ENCODE peak calls at places on chromosomes 2 and 18, in five cellular contexts. One of them, this sample, is unnamed.

GRCh38 chr2:159084395-159085370 is 116.2 kb downstream of the TANC1 start:
- DNase-seq in CD8-positive, alpha-beta memory T cell: no peak
- DNase-seq in NCI-H345: no peak
- DNase-seq in NCI-H524 treated with DMSO at 0.1 percent for 48 hours: no peak
- DNase-seq in hippocampal formation: no peak
- DNase-seq in this sample: no peak

GRCh38 chr18:34847408-34847807 is 137.3 kb downstream of the DTNA start:
- DNase-seq in NCI-H524 treated with DMSO at 0.1 percent for 48 hours: no peak
- DNase-seq in NCI-H345: no peak
- DNase-seq in hippocampal formation: no peak
- DNase-seq in CD8-positive, alpha-beta memory T cell: no peak
- DNase-seq in this sample: no peak

GRCh38 chr2:85541753-85542457 is 2.9 kb downstream of the MAT2A start:
- DNase-seq in hippocampal formation: no peak
- DNase-seq in CD8-positive, alpha-beta memory T cell: no peak
- DNase-seq in NCI-H345: no peak
- DNase-seq in NCI-H524 treated with DMSO at 0.1 percent for 48 hours: no peak
- DNase-seq in this sample: peak; percentile 24

GRCh38 chr2:140247451-140248205 is 1467.4 kb upstream of the NXPH2 start:
- DNase-seq in hippocampal formation: no peak
- DNase-seq in NCI-H345: no peak
- DNase-seq in NCI-H524 treated with DMSO at 0.1 percent for 48 hours: no peak
- DNase-seq in CD8-positive, alpha-beta memory T cell: no peak
- DNase-seq in this sample: no peak

GRCh38 chr2:98772531-98772930 is 41.6 kb upstream of the MGAT4A start:
- DNase-seq in CD8-positive, alpha-beta memory T cell: no peak
- DNase-seq in hippocampal formation: no peak
- DNase-seq in NCI-H345: no peak
- DNase-seq in NCI-H524 treated with DMSO at 0.1 percent for 48 hours: no peak
- DNase-seq in this sample: no peak

GRCh38 chr2:147989809-147990403 is 30.6 kb downstream of the ORC4 start:
- DNase-seq in NCI-H345: no peak
- DNase-seq in CD8-positive, alpha-beta memory T cell: peak; percentile 38
- DNase-seq in NCI-H524 treated with DMSO at 0.1 percent for 48 hours: peak; percentile 0
- DNase-seq in hippocampal formation: peak; percentile 65
- DNase-seq in this sample: peak; percentile 30

GRCh38 chr2:232292395-232293154 is 86.0 kb upstream of the ALPP start:
- DNase-seq in NCI-H524 treated with DMSO at 0.1 percent for 48 hours: peak; percentile 6
- DNase-seq in hippocampal formation: no peak
- DNase-seq in NCI-H345: peak; percentile 19
- DNase-seq in CD8-positive, alpha-beta memory T cell: no peak
- DNase-seq in this sample: no peak

GRCh38 chr2:20490300-20491181 is 43.7 kb downstream of the RHOB start:
- DNase-seq in NCI-H345: no peak
- DNase-seq in hippocampal formation: no peak
- DNase-seq in CD8-positive, alpha-beta memory T cell: no peak
- DNase-seq in NCI-H524 treated with DMSO at 0.1 percent for 48 hours: no peak
- DNase-seq in this sample: no peak

GRCh38 chr2:33033524-33034150 is 86.9 kb downstream of the LTBP1 start:
- DNase-seq in hippocampal formation: peak; percentile 83
- DNase-seq in NCI-H345: peak; percentile 37
- DNase-seq in NCI-H524 treated with DMSO at 0.1 percent for 48 hours: peak; percentile 65
- DNase-seq in CD8-positive, alpha-beta memory T cell: no peak
- DNase-seq in this sample: no peak

GRCh38 chr18:58788470-58788869 is 76.2 kb upstream of the ZNF532 start:
- DNase-seq in NCI-H345: no peak
- DNase-seq in hippocampal formation: no peak
- DNase-seq in CD8-positive, alpha-beta memory T cell: no peak
- DNase-seq in NCI-H524 treated with DMSO at 0.1 percent for 48 hours: no peak
- DNase-seq in this sample: no peak

GRCh38 chr2:176129013-176129796 is at the start of gene HOXD8:
- DNase-seq in CD8-positive, alpha-beta memory T cell: no peak
- DNase-seq in hippocampal formation: no peak
- DNase-seq in NCI-H345: peak; percentile 87
- DNase-seq in NCI-H524 treated with DMSO at 0.1 percent for 48 hours: no peak
- DNase-seq in this sample: no peak

GRCh38 chr2:224369028-224369632 is 32.8 kb downstream of the FAM124B start:
- DNase-seq in hippocampal formation: peak; percentile 33
- DNase-seq in CD8-positive, alpha-beta memory T cell: peak; percentile 12
- DNase-seq in NCI-H345: peak; percentile 33
- DNase-seq in NCI-H524 treated with DMSO at 0.1 percent for 48 hours: no peak
- DNase-seq in this sample: peak; percentile 24

GRCh38 chr2:66433945-66434678 is 813 bp upstream of the MEIS1 start:
- DNase-seq in NCI-H524 treated with DMSO at 0.1 percent for 48 hours: no peak
- DNase-seq in CD8-positive, alpha-beta memory T cell: no peak
- DNase-seq in hippocampal formation: peak; percentile 55
- DNase-seq in NCI-H345: peak; percentile 73
- DNase-seq in this sample: no peak

GRCh38 chr2:99695856-99696255 is 206.0 kb upstream of the REV1 start:
- DNase-seq in CD8-positive, alpha-beta memory T cell: no peak
- DNase-seq in hippocampal formation: no peak
- DNase-seq in NCI-H345: no peak
- DNase-seq in NCI-H524 treated with DMSO at 0.1 percent for 48 hours: no peak
- DNase-seq in this sample: no peak

GRCh38 chr2:29589440-29590103 is 331.8 kb downstream of the ALK start:
- DNase-seq in hippocampal formation: no peak
- DNase-seq in NCI-H345: peak; percentile 48
- DNase-seq in CD8-positive, alpha-beta memory T cell: no peak
- DNase-seq in NCI-H524 treated with DMSO at 0.1 percent for 48 hours: no peak
- DNase-seq in this sample: no peak

GRCh38 chr2:97740590-97741182 is 27.3 kb downstream of the ZAP70 start:
- DNase-seq in NCI-H345: peak; percentile 87
- DNase-seq in NCI-H524 treated with DMSO at 0.1 percent for 48 hours: peak; percentile 19
- DNase-seq in CD8-positive, alpha-beta memory T cell: no peak
- DNase-seq in hippocampal formation: no peak
- DNase-seq in this sample: no peak

GRCh38 chr2:241358470-241358869 is 2.4 kb downstream of the FARP2 start:
- DNase-seq in NCI-H345: no peak
- DNase-seq in hippocampal formation: no peak
- DNase-seq in NCI-H524 treated with DMSO at 0.1 percent for 48 hours: no peak
- DNase-seq in CD8-positive, alpha-beta memory T cell: no peak
- DNase-seq in this sample: no peak

GRCh38 chr2:126700073-126700581 is 44.2 kb downstream of the GYPC start:
- DNase-seq in CD8-positive, alpha-beta memory T cell: no peak
- DNase-seq in NCI-H345: no peak
- DNase-seq in hippocampal formation: no peak
- DNase-seq in NCI-H524 treated with DMSO at 0.1 percent for 48 hours: no peak
- DNase-seq in this sample: no peak

GRCh38 chr18:79771446-79772107 is 26.2 kb upstream of the KCNG2 start:
- DNase-seq in CD8-positive, alpha-beta memory T cell: no peak
- DNase-seq in NCI-H345: no peak
- DNase-seq in hippocampal formation: no peak
- DNase-seq in NCI-H524 treated with DMSO at 0.1 percent for 48 hours: no peak
- DNase-seq in this sample: no peak

GRCh38 chr2:40095003-40095402 is 315.9 kb upstream of the THUMPD2 start:
- DNase-seq in NCI-H345: peak; percentile 1
- DNase-seq in CD8-positive, alpha-beta memory T cell: no peak
- DNase-seq in hippocampal formation: no peak
- DNase-seq in NCI-H524 treated with DMSO at 0.1 percent for 48 hours: no peak
- DNase-seq in this sample: no peak

GRCh38 chr2:19354417-19355022 is 3.9 kb downstream of the OSR1 start:
- DNase-seq in hippocampal formation: no peak
- DNase-seq in NCI-H524 treated with DMSO at 0.1 percent for 48 hours: no peak
- DNase-seq in CD8-positive, alpha-beta memory T cell: no peak
- DNase-seq in NCI-H345: no peak
- DNase-seq in this sample: no peak

GRCh38 chr2:200306719-200306968 is 151 bp downstream of the SPATS2L start:
- DNase-seq in hippocampal formation: no peak
- DNase-seq in CD8-positive, alpha-beta memory T cell: no peak
- DNase-seq in NCI-H345: no peak
- DNase-seq in NCI-H524 treated with DMSO at 0.1 percent for 48 hours: no peak
- DNase-seq in this sample: no peak

GRCh38 chr2:74515271-74516069 is 1.2 kb downstream of the TLX2 start:
- DNase-seq in NCI-H524 treated with DMSO at 0.1 percent for 48 hours: no peak
- DNase-seq in CD8-positive, alpha-beta memory T cell: no peak
- DNase-seq in hippocampal formation: no peak
- DNase-seq in NCI-H345: no peak
- DNase-seq in this sample: no peak

GRCh38 chr2:44441200-44441599 is 79.5 kb downstream of the CAMKMT start:
- DNase-seq in NCI-H524 treated with DMSO at 0.1 percent for 48 hours: no peak
- DNase-seq in NCI-H345: no peak
- DNase-seq in hippocampal formation: no peak
- DNase-seq in CD8-positive, alpha-beta memory T cell: no peak
- DNase-seq in this sample: no peak

GRCh38 chr2:26772064-26773001 is 8.2 kb downstream of the SLC35F6 start:
- DNase-seq in CD8-positive, alpha-beta memory T cell: peak; percentile 51
- DNase-seq in NCI-H345: peak; percentile 49
- DNase-seq in hippocampal formation: peak; percentile 78
- DNase-seq in NCI-H524 treated with DMSO at 0.1 percent for 48 hours: peak; percentile 99
- DNase-seq in this sample: peak; percentile 84

GRCh38 chr2:39929531-39929930 is 150.5 kb upstream of the THUMPD2 start:
- DNase-seq in hippocampal formation: no peak
- DNase-seq in NCI-H345: no peak
- DNase-seq in NCI-H524 treated with DMSO at 0.1 percent for 48 hours: no peak
- DNase-seq in CD8-positive, alpha-beta memory T cell: no peak
- DNase-seq in this sample: no peak

GRCh38 chr2:226799976-226800940 is 638 bp upstream of the IRS1 start:
- DNase-seq in hippocampal formation: peak; percentile 34
- DNase-seq in NCI-H524 treated with DMSO at 0.1 percent for 48 hours: no peak
- DNase-seq in NCI-H345: peak; percentile 46
- DNase-seq in CD8-positive, alpha-beta memory T cell: no peak
- DNase-seq in this sample: peak; percentile 47

GRCh38 chr2:166031054-166031453 is 77.5 kb upstream of the TTC21B start:
- DNase-seq in NCI-H524 treated with DMSO at 0.1 percent for 48 hours: no peak
- DNase-seq in CD8-positive, alpha-beta memory T cell: no peak
- DNase-seq in hippocampal formation: no peak
- DNase-seq in NCI-H345: no peak
- DNase-seq in this sample: no peak

GRCh38 chr2:132936791-132937190 is 266.8 kb upstream of the LYPD1 start:
- DNase-seq in CD8-positive, alpha-beta memory T cell: no peak
- DNase-seq in hippocampal formation: no peak
- DNase-seq in NCI-H345: no peak
- DNase-seq in NCI-H524 treated with DMSO at 0.1 percent for 48 hours: no peak
- DNase-seq in this sample: no peak

This sample was measured in cerebellum.